ENCODE peak calls at places on chromosomes 12 and 14, in five cellular contexts. G is body of pancreas, R is K562, O is sigmoid colon, W is spleen. N is an unnamed sample. For H3K4me1, the result is how much of the 10 kb centered on the place peaks cover.

GRCh38 chr12:48996794-48997718 is 2.1 kb downstream of the DDN start:
- DNase-seq in R (peak), W (peak), O (peak), G (peak), N (peak)

GRCh38 chr12:12819752-12820311 is 6.7 kb downstream of the DDX47 start:
- DNase-seq in W (no peak), G (no peak), O (no peak), R (no peak), N (no peak)

GRCh38 chr12:124713041-124713435 is 145.6 kb upstream of the NCOR2 start:
- DNase-seq in G (peak), O (peak), R (no peak), W (peak), N (peak)

GRCh38 chr14:91901449-91902250 is 34.3 kb upstream of the TC2N start:
- DNase-seq in G (peak), O (peak), R (no peak), W (no peak), N (no peak)

GRCh38 chr12:68611094-68611818 is 557 bp downstream of the RAP1B start:
- DNase-seq in O (peak), G (peak), R (peak), W (peak), N (peak)

GRCh38 chr12:6627598-6627997 is 8.2 kb downstream of the LPAR5 start:
- DNase-seq in O (no peak), W (no peak), G (no peak), R (peak), N (no peak)

GRCh38 chr12:97313471-97314190 is 149.0 kb upstream of the RMST start:
- DNase-seq in R (no peak), O (no peak), G (no peak), W (no peak), N (no peak)

GRCh38 chr14:98912655-98913054 is 359.3 kb downstream of the BCL11B start:
- DNase-seq in G (no peak), O (no peak), W (no peak), R (no peak), N (no peak)

GRCh38 chr12:74431821-74432220 is 105.8 kb upstream of the ATXN7L3B start:
- DNase-seq in W (no peak), O (no peak), R (no peak), G (no peak), N (no peak)

GRCh38 chr14:70045715-70046535 is 142.8 kb downstream of the SLC8A3 start:
- DNase-seq in O (peak), R (peak), W (no peak), G (peak), N (peak)

GRCh38 chr14:44928793-44929192 is 33.0 kb downstream of the KLHL28 start:
- DNase-seq in R (no peak), G (no peak), O (no peak), W (no peak), N (no peak)

GRCh38 chr12:27866382-27867101 is 86.5 kb upstream of the MANSC4 start:
- DNase-seq in R (no peak), O (no peak), W (no peak), G (no peak), N (no peak)

GRCh38 chr12:64451687-64452558 is at the start of gene TBK1:
- DNase-seq in R (peak), G (peak), O (peak), W (peak), N (peak)

GRCh38 chr12:4664111-4664510 is 15.2 kb downstream of the NDUFA9 start:
- DNase-seq in R (peak), O (no peak), W (no peak), G (no peak), N (no peak)

GRCh38 chr12:94071258-94071657 is 77.1 kb upstream of the PLXNC1 start:
- DNase-seq in W (no peak), O (no peak), R (no peak), G (no peak), N (no peak)

GRCh38 chr12:94074970-94075695 is 73.2 kb upstream of the PLXNC1 start:
- DNase-seq in R (peak), W (no peak), O (peak), G (peak), N (no peak)

GRCh38 chr12:94070520-94070919 is 77.9 kb upstream of the PLXNC1 start:
- DNase-seq in W (no peak), G (no peak), O (no peak), R (no peak), N (no peak)

GRCh38 chr12:94074216-94074969 is 74.0 kb upstream of the PLXNC1 start:
- DNase-seq in W (no peak), R (no peak), O (peak), G (peak), N (no peak)

DNA sequence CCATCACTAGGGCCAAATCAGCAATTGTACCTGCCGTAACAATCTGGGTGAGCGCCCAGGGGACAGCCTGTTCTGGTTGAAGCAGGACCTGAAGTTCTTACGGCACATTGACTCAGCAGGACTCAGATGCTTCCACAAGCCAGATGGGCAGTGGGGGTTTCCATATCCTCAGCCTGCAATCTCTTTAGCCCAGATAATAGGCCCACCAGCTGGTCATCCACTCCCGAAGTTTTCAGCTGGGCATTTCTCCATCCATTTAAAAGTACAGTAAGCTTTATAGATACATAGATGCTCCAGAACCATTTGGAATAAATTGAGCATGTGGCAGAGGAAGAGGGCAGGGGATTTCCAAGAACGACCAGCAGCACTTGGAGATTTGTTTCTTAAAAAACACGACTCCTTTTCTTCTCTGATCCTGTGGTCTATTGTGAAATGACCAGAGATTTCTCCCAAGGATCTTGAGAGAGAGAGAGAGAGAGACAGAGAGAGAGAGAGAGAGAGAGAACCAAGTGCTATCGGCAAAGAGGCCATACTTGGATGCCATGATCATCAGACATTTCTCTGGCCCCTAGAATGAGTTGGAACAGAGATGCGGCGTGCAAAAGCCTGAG is 74.8 kb upstream of the PLXNC1 start:
- DNase-seq in O (peak), W (no peak), R (no peak), G (peak), N (no peak)
- H3K27ac ChIP-seq in O (peak), W (no peak), R (no peak), G (no peak), N (no peak)

DNA sequence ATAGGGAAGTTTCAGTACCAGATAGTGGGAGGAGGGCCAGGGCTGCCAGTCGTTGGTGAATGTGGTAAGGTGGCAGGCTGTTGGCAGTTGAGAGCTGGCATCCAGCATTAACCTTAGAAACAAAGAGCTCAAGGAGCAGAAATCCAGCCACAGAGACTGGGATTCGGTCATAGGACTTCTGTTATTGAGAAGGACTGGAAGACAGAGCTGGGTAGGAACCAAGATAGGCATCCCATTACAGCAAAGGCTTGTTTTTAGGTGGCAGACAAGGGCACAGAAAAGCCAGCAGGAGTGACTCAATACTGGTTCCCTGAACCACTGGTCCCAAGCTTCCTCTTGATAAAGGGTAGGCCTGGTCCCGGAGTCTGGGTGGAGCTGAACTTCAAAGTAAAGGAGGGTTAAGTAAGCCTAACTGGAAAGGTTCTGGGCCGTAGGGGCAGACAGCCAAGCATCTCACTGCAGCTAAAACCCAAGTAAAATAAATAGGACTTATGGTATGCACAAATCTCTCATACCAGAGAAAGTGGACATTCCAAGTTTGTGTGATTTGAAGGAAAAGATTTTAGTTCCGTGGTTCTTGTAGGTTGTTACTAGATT is 147.9 kb downstream of the ETV6 start:
- DNase-seq in W (no peak), O (no peak), G (no peak), R (no peak), N (no peak)
- H3K4me1 ChIP-seq in W (under half), O (half or more), G (under half), R (under half), N (under half)

GRCh38 chr12:93957180-93957579 is 191.2 kb upstream of the PLXNC1 start:
- DNase-seq in R (no peak), O (no peak), W (no peak), G (peak), N (no peak)

GRCh38 chr12:93957870-93958269 is 190.5 kb upstream of the PLXNC1 start:
- DNase-seq in R (no peak), O (no peak), G (no peak), W (no peak), N (no peak)

GRCh38 chr12:93956551-93956950 is 191.8 kb upstream of the PLXNC1 start:
- DNase-seq in G (no peak), O (no peak), W (no peak), R (no peak), N (no peak)

GRCh38 chr12:93950321-93950720 is 198.1 kb upstream of the PLXNC1 start:
- DNase-seq in G (no peak), W (no peak), R (no peak), O (no peak), N (no peak)

DNA sequence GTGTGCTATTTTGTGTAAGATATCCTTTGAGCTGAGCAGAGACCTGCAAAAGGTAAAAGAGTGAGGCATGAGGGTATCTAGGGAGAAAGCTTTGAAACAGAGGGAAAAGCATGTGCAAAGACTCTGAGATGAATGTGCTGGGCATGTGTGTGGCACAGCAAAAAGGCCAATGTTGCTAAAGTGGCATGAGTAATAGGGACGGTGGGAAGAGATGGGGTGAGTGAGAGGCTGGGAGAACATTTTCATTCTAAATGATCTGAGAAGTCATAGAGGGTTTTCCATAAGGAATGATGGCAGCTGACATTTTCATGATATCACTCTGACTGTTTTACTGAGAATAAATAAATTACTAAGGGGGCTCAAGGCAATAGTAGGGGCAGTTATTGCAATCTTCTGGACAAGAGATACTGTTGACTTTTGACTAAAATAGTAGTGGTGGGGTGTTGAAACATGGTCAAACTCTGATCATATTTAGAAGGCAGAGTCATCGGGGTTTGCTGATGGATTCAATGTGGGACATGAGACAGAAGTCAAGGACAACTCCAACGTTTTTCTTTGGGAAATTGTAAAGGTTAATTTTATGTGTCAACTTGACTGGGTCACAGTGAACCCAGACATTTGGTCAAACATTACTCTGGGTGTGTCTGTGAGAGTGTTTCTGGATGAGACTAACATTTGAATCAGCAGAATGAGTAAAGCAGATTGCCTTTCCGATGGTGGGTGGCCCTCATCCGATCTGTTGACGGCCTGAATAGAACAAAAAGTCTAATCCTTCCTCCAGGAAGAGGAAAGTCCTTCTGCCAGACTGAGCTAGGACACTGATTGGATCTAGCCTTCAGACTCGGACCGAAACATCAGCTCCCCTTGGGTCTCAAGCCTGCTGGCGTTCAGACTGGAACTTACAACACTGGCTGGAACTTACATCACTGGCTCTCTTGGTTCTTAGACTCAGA is 193.9 kb upstream of the PLXNC1 start:
- DNase-seq in R (no peak), O (peak), W (no peak), G (peak), N (no peak)
- TF ChIP-seq POLR2A in R (no peak), O (no peak), W (no peak), G (no peak), N (no peak)

GRCh38 chr14:100687386-100687785 is 39.3 kb upstream of the DLK1 start:
- DNase-seq in W (no peak), O (no peak), G (no peak), R (no peak), N (no peak)
- H3K27ac ChIP-seq in W (no peak), O (no peak), G (no peak), R (no peak), N (no peak)

GRCh38 chr12:58905422-58905821 is 14.9 kb downstream of the LRIG3 start:
- DNase-seq in G (no peak), O (no peak), W (no peak), R (no peak), N (no peak)
- H3K4me1 ChIP-seq in G (under half), O (under half), W (under half), R (under half), N (under half)

N was measured in right lobe of liver.